ENCODE peak calls at places on chromosomes 2 and 18, in ten cellular contexts. F, B, C, I, V, L, Q, N, S and Z are unnamed samples.

GRCh38 chr2:112821682-112822081 is 14.9 kb downstream of the IL1B start:
- DNase-seq in V (no peak), S (no peak), L (no peak), N (no peak), C (no peak), Q (no peak), B (no peak), I (no peak), F (no peak), Z (no peak)

GRCh38 chr2:8320305-8320704 is 361.6 kb upstream of the ID2 start:
- DNase-seq in N (no peak), F (no peak), L (no peak), V (no peak), Q (no peak), S (no peak), C (no peak), I (no peak), B (no peak), Z (no peak)

GRCh38 chr2:47237375-47238357 is 82.6 kb upstream of the STPG4 start:
- DNase-seq in C (peak; percentile 56), F (peak; percentile 95), B (peak; percentile 78), I (no peak), V (peak; percentile 77), N (no peak), Q (no peak), S (no peak), L (no peak), Z (no peak)

GRCh38 chr2:78992807-78993517 is 32.5 kb upstream of the REG3G start:
- DNase-seq in N (no peak), I (no peak), V (no peak), L (no peak), B (no peak), S (no peak), C (no peak), F (no peak), Q (no peak), Z (no peak)

GRCh38 chr2:120480903-120481445 is 135.0 kb downstream of the INHBB start:
- DNase-seq in F (no peak), I (no peak), N (no peak), Q (no peak), B (no peak), S (no peak), V (no peak), C (no peak), L (no peak), Z (no peak)

GRCh38 chr2:188984680-188985079 is 10.5 kb downstream of the COL3A1 start:
- DNase-seq in I (no peak), N (no peak), V (peak; percentile 96), C (no peak), S (no peak), L (no peak), Q (peak; percentile 76), B (no peak), F (peak; percentile 94), Z (peak; percentile 82)

GRCh38 chr2:25743132-25743830 is 69.9 kb upstream of the DTNB start:
- DNase-seq in I (no peak), L (no peak), S (no peak), N (no peak), V (no peak), B (no peak), F (no peak), C (no peak), Q (no peak), Z (no peak)

GRCh38 chr2:26139269-26140183 is 33.4 kb upstream of the GAREM2 start:
- DNase-seq in F (no peak), L (no peak), C (no peak), I (no peak), B (no peak), V (no peak), N (no peak), Q (no peak), S (no peak), Z (no peak)

GRCh38 chr2:143604172-143604571 is 475.0 kb downstream of the ARHGAP15 start:
- DNase-seq in N (no peak), I (no peak), V (no peak), L (no peak), Q (no peak), C (no peak), B (no peak), S (no peak), F (no peak), Z (no peak)

GRCh38 chr2:27093430-27094352 is 7.1 kb downstream of the KHK start:
- DNase-seq in Q (no peak), N (no peak), F (no peak), L (no peak), S (no peak), I (no peak), V (no peak), B (no peak), C (no peak), Z (no peak)

GRCh38 chr2:228999326-228999725 is 271.8 kb downstream of the PID1 start:
- DNase-seq in I (no peak), V (no peak), N (no peak), C (no peak), Q (no peak), B (no peak), F (no peak), S (no peak), L (no peak), Z (no peak)

GRCh38 chr2:102514061-102514785 is 41.2 kb downstream of the SLC9A4 start:
- DNase-seq in L (no peak), C (no peak), V (peak; percentile 91), Q (peak; percentile 66), F (peak; percentile 90), B (no peak), S (no peak), N (no peak), I (peak; percentile 57), Z (peak; percentile 83)

GRCh38 chr2:180787330-180787729 is 193.1 kb upstream of the UBE2E3 start:
- DNase-seq in S (no peak), F (no peak), B (no peak), C (no peak), L (no peak), V (peak; percentile 39), Q (no peak), N (no peak), I (no peak), Z (no peak)

GRCh38 chr2:236176417-236176816 is 8.2 kb upstream of the GBX2 start:
- DNase-seq in L (no peak), Q (no peak), I (no peak), N (no peak), C (no peak), B (no peak), S (no peak), F (peak; percentile 40), V (no peak), Z (peak; percentile 10)

GRCh38 chr2:236178921-236179652 is 10.9 kb upstream of the GBX2 start:
- DNase-seq in F (no peak), B (no peak), Q (no peak), C (no peak), I (no peak), S (no peak), L (no peak), N (no peak), V (peak; percentile 27), Z (peak; percentile 11)

GRCh38 chr2:236177967-236178909 is 10.1 kb upstream of the GBX2 start:
- DNase-seq in V (peak; percentile 26), F (peak; percentile 65), Q (no peak), N (peak; percentile 11), S (no peak), I (no peak), C (peak; percentile 58), B (peak; percentile 38), L (peak; percentile 41), Z (peak; percentile 34)

GRCh38 chr2:236176951-236177350 is 8.8 kb upstream of the GBX2 start:
- DNase-seq in B (no peak), C (no peak), S (no peak), N (no peak), Q (no peak), I (no peak), F (no peak), V (no peak), L (no peak), Z (no peak)

GRCh38 chr2:236177604-236177966 is 9.4 kb upstream of the GBX2 start:
- DNase-seq in C (peak; percentile 39), N (no peak), F (peak; percentile 36), S (no peak), B (no peak), I (no peak), V (no peak), L (no peak), Q (no peak), Z (peak; percentile 11)
- TF ChIP-seq CTCF in C (no peak), N (no peak), F (peak; percentile 47), S (no peak), B (no peak), I (peak; percentile 68), V (peak; percentile 34), L (no peak), Q (peak; percentile 38), Z (peak; percentile 21)

GRCh38 chr18:51668632-51669031 is 471.2 kb upstream of the MEX3C start:
- DNase-seq in Q (no peak), S (no peak), N (no peak), I (no peak), V (no peak), F (no peak), L (no peak), C (no peak), B (no peak), Z (no peak)
- TF ChIP-seq CTCF in Q (no peak), S (no peak), N (no peak), I (no peak), V (no peak), F (no peak), L (no peak), C (no peak), B (no peak), Z (no peak)

GRCh38 chr2:232365621-232366321 is 12.8 kb upstream of the ALPP start:
- DNase-seq in Q (peak; percentile 8), N (no peak), F (peak; percentile 33), C (no peak), I (no peak), V (peak; percentile 42), B (no peak), S (no peak), L (no peak), Z (peak; percentile 50)
- TF ChIP-seq CTCF in Q (peak; percentile 48), N (no peak), F (peak; percentile 53), C (peak; percentile 23), I (peak; percentile 74), V (peak; percentile 26), B (no peak), S (no peak), L (no peak), Z (peak; percentile 47)

GRCh38 chr2:1648241-1649102 is 95.8 kb downstream of the PXDN start:
- DNase-seq in V (no peak), I (no peak), L (no peak), F (no peak), S (no peak), Q (no peak), N (no peak), B (no peak), C (no peak), Z (no peak)

GRCh38 chr2:1645761-1646476 is 98.4 kb downstream of the PXDN start:
- DNase-seq in B (no peak), Q (no peak), F (no peak), L (no peak), C (no peak), I (no peak), N (no peak), V (no peak), S (no peak), Z (no peak)

GRCh38 chr2:1649871-1650473 is 94.3 kb downstream of the PXDN start:
- DNase-seq in S (no peak), I (no peak), N (no peak), C (no peak), F (no peak), V (no peak), B (no peak), Q (no peak), L (no peak), Z (no peak)

GRCh38 chr2:1649103-1649870 is 95.0 kb downstream of the PXDN start:
- DNase-seq in L (no peak), S (no peak), Q (no peak), V (no peak), B (no peak), C (no peak), F (no peak), N (no peak), I (no peak), Z (no peak)

GRCh38 chr2:1647417-1648240 is 96.7 kb downstream of the PXDN start:
- DNase-seq in B (no peak), I (no peak), F (no peak), L (no peak), S (no peak), V (no peak), C (no peak), Q (no peak), N (no peak), Z (no peak)
- TF ChIP-seq CTCF in B (no peak), I (no peak), F (no peak), L (no peak), S (no peak), V (no peak), C (no peak), Q (no peak), N (no peak), Z (no peak)